ENCODE peak calls at places on chromosomes 1 and 21, in six cellular contexts. H is HFFc6; Z is tibial nerve; Y is GM04504; W is AML-193; R is naive thymus-derived CD8-positive, alpha-beta T cell. Q is an unnamed sample.

GRCh38 chr21:45417256-45417950 is 12.4 kb downstream of the COL18A1 start:
- DNase-seq in Z (no peak), Y (no peak), W (no peak), R (no peak), H (no peak), Q (no peak)

GRCh38 chr1:175254190-175254589 is 61.6 kb upstream of the KIAA0040 start:
- DNase-seq in Y (no peak), H (no peak), Z (no peak), W (no peak), R (no peak), Q (no peak)

GRCh38 chr1:41914515-41914914 is 4.2 kb downstream of the HIVEP3 start:
- DNase-seq in Y (no peak), Z (no peak), H (no peak), R (no peak), W (no peak), Q (no peak)

GRCh38 chr1:168065511-168065910 is 71.2 kb downstream of the GPR161 start:
- DNase-seq in Y (no peak), H (no peak), Z (no peak), R (no peak), W (no peak), Q (no peak)

GRCh38 chr1:219173434-219173757 is 282 bp upstream of the LYPLAL1 start:
- DNase-seq in Y (no peak), W (no peak), R (no peak), Z (no peak), H (no peak), Q (no peak)

GRCh38 chr1:161484613-161485012 is 20.6 kb upstream of the FCGR2A start:
- DNase-seq in W (peak), R (no peak), Y (no peak), Z (no peak), H (peak), Q (no peak)

GRCh38 chr1:64133036-64133435 is 70.4 kb upstream of the UBE2U start:
- DNase-seq in W (no peak), H (peak), Z (no peak), Y (peak), R (no peak), Q (peak)

GRCh38 chr1:79472067-79472656 is 465.6 kb upstream of the ADGRL4 start:
- DNase-seq in W (no peak), Z (no peak), Y (no peak), R (no peak), H (no peak), Q (no peak)

GRCh38 chr1:3779912-3780416 is 7.4 kb downstream of the SMIM1 start:
- DNase-seq in Z (no peak), W (no peak), Y (no peak), H (no peak), R (no peak), Q (no peak)

GRCh38 chr1:38539931-38540330 is 319.6 kb downstream of the RRAGC start:
- DNase-seq in Z (no peak), H (no peak), Y (no peak), W (no peak), R (no peak), Q (no peak)

GRCh38 chr1:37691497-37692077 is 729 bp upstream of the CDCA8 start:
- DNase-seq in Z (no peak), Y (no peak), R (peak), H (peak), W (peak), Q (no peak)

GRCh38 chr1:30260318-30260717 is 463.1 kb downstream of the MATN1 start:
- DNase-seq in W (no peak), Y (no peak), R (no peak), Z (no peak), H (no peak), Q (no peak)

GRCh38 chr1:232599178-232600041 is 30.5 kb downstream of the SIPA1L2 start:
- DNase-seq in W (peak), Y (no peak), R (no peak), Z (no peak), H (no peak), Q (peak)

GRCh38 chr1:111988377-111988742 is 1.1 kb downstream of the KCND3 start:
- DNase-seq in Z (no peak), H (no peak), W (no peak), R (no peak), Y (no peak), Q (no peak)

GRCh38 chr1:237911911-237912310 is 21.2 kb upstream of the ZP4 start:
- DNase-seq in H (peak), W (no peak), Y (no peak), Z (no peak), R (no peak), Q (no peak)

GRCh38 chr1:189654906-189655305 is 822.8 kb downstream of the BRINP3 start:
- DNase-seq in H (no peak), Y (no peak), Z (no peak), W (no peak), R (no peak), Q (peak)

GRCh38 chr1:32077451-32077850 is 4.7 kb downstream of the TMEM39B start:
- DNase-seq in Y (no peak), H (no peak), W (no peak), R (no peak), Z (no peak), Q (no peak)

Q was measured in fibroblast of the conjunctiva.